ENCODE peak calls at places on chromosome 11, in eight cellular contexts. O is thoracic aorta, X is cardiac muscle cell, L is MM.1S, B is keratinocyte, E is GM23338, Z is PC-9, K is sigmoid colon. A is an unnamed sample. For H3K27me3, the result is how much of the 10 kb centered on the place peaks cover.

GRCh38 chr11:12201016-12201985 is 90.9 kb downstream of the MICAL2 start:
- DNase-seq in O (peak), E (no peak), K (no peak), Z (no peak), L (no peak), X (peak), B (no peak), A (no peak)

GRCh38 chr11:112795142-112795815 is 165.9 kb upstream of the NCAM1 start:
- DNase-seq in B (no peak), X (peak), O (no peak), E (peak), Z (no peak), K (no peak), L (peak), A (peak)

GRCh38 chr11:116725434-116726221 is 47.2 kb downstream of the BUD13 start:
- DNase-seq in X (peak), K (no peak), O (no peak), E (peak), Z (no peak), B (no peak), L (no peak), A (no peak)

GRCh38 chr11:7688238-7688826 is 15.0 kb upstream of the CYB5R2 start:
- DNase-seq in Z (no peak), L (peak), B (no peak), X (peak), O (no peak), E (peak), K (no peak), A (no peak)

GRCh38 chr11:9567401-9567800 is 6.1 kb upstream of the WEE1 start:
- DNase-seq in O (no peak), Z (no peak), K (no peak), L (no peak), E (no peak), B (no peak), X (no peak), A (no peak)

GRCh38 chr11:58905716-58906547 is 33.4 kb upstream of the GLYATL1 start:
- DNase-seq in L (no peak), K (no peak), B (no peak), Z (no peak), E (peak), O (no peak), X (peak), A (peak)

GRCh38 chr11:78158987-78159662 is 19.7 kb upstream of the ALG8 start:
- DNase-seq in Z (no peak), L (no peak), O (no peak), B (no peak), X (no peak), E (no peak), K (peak), A (no peak)

GRCh38 chr11:105357764-105358163 is 218.2 kb upstream of the CARD18 start:
- DNase-seq in X (peak), L (no peak), Z (no peak), K (no peak), E (no peak), B (no peak), O (no peak), A (no peak)

GRCh38 chr11:80435345-80435744 is 994.5 kb upstream of the TENM4 start:
- DNase-seq in Z (no peak), K (no peak), L (no peak), O (no peak), E (no peak), B (no peak), X (no peak), A (no peak)

GRCh38 chr11:62004473-62004872 is 37.0 kb upstream of the FTH1 start:
- DNase-seq in X (peak), L (no peak), K (no peak), O (peak), B (no peak), Z (no peak), E (no peak), A (no peak)

GRCh38 chr11:2077061-2077802 is 62.0 kb downstream of the IGF2 start:
- DNase-seq in K (no peak), X (peak), L (no peak), E (no peak), O (no peak), Z (peak), B (peak), A (no peak)

GRCh38 chr11:67628710-67629385 is 889 bp downstream of the NUDT8 start:
- DNase-seq in B (no peak), O (no peak), K (peak), E (no peak), L (peak), X (no peak), Z (no peak), A (no peak)

GRCh38 chr11:10302744-10303557 is 1.9 kb upstream of the ADM start:
- DNase-seq in L (peak), X (peak), E (peak), Z (peak), O (peak), K (peak), B (no peak), A (peak)

GRCh38 chr11:63961608-63962412 is 12.6 kb upstream of the COX8A start:
- DNase-seq in K (peak), X (peak), Z (no peak), O (no peak), E (peak), L (no peak), B (peak), A (no peak)

GRCh38 chr11:81002374-81002773 is 1561.5 kb upstream of the TENM4 start:
- DNase-seq in Z (peak), L (no peak), E (no peak), X (no peak), O (no peak), B (no peak), K (no peak), A (no peak)

GRCh38 chr11:29051935-29052334 is 943.7 kb downstream of the METTL15 start:
- DNase-seq in B (no peak), E (no peak), X (no peak), K (no peak), L (no peak), Z (no peak), O (no peak), A (no peak)

GRCh38 chr11:62370743-62371440 is 33.6 kb downstream of the ASRGL1 start:
- DNase-seq in K (no peak), X (peak), L (no peak), Z (no peak), O (no peak), E (peak), B (no peak), A (no peak)

GRCh38 chr11:22115470-22116037 is 77.3 kb upstream of the ANO5 start:
- DNase-seq in X (no peak), B (no peak), O (no peak), K (no peak), L (no peak), E (no peak), Z (no peak), A (no peak)

GRCh38 chr11:109209572-109209971 is 212.4 kb upstream of the C11orf87 start:
- DNase-seq in Z (no peak), L (peak), K (no peak), X (no peak), B (no peak), O (no peak), E (no peak), A (no peak)

GRCh38 chr11:114163830-114164401 is 104.4 kb downstream of the ZBTB16 start:
- DNase-seq in E (no peak), Z (no peak), K (peak), X (peak), L (no peak), O (no peak), B (peak), A (no peak)

GRCh38 chr11:127640822-127641485 is 640.4 kb upstream of the KIRREL3 start:
- DNase-seq in K (no peak), X (no peak), Z (no peak), O (no peak), L (peak), B (no peak), E (no peak), A (no peak)

GRCh38 chr11:117421471-117421870 is 93.8 kb downstream of the CEP164 start:
- DNase-seq in L (no peak), Z (no peak), B (no peak), X (no peak), K (peak), O (no peak), E (no peak), A (no peak)

GRCh38 chr11:19966435-19966834 is 193.8 kb downstream of the DBX1 start:
- DNase-seq in Z (no peak), X (no peak), K (no peak), B (no peak), L (no peak), O (no peak), E (no peak), A (no peak)

GRCh38 chr11:65377036-65377435 is 5.4 kb downstream of the SLC25A45 start:
- DNase-seq in K (no peak), B (no peak), O (no peak), E (no peak), X (no peak), L (no peak), Z (no peak), A (no peak)

GRCh38 chr11:19917069-19917468 is 204.4 kb downstream of the NAV2 start:
- DNase-seq in L (no peak), K (no peak), E (no peak), B (no peak), X (no peak), Z (peak), O (no peak), A (no peak)

GRCh38 chr11:15158351-15159015 is 43.8 kb downstream of the INSC start:
- DNase-seq in X (peak), E (no peak), L (no peak), B (no peak), O (no peak), K (no peak), Z (peak), A (no peak)

GRCh38 chr11:64592656-64593055 is 1.6 kb downstream of the SLC22A12 start:
- DNase-seq in B (no peak), Z (no peak), X (no peak), L (no peak), E (no peak), K (no peak), O (no peak), A (no peak)

GRCh38 chr11:61555051-61555969 is 25.6 kb downstream of the SYT7 start:
- DNase-seq in X (no peak), L (no peak), O (no peak), Z (no peak), E (peak), B (no peak), K (no peak), A (peak)

GRCh38 chr11:38867338-38867737 is 2269.3 kb upstream of the RAG2 start:
- DNase-seq in B (no peak), O (no peak), L (no peak), E (no peak), Z (no peak), K (no peak), X (no peak), A (no peak)

GRCh38 chr11:64809781-64810241 is 540 bp downstream of the MEN1 start:
- DNase-seq in E (peak), O (no peak), B (peak), K (no peak), Z (peak), X (peak), L (peak), A (peak)

GRCh38 chr11:31045335-31045734 is 324.2 kb downstream of the DCDC1 start:
- DNase-seq in L (no peak), B (no peak), Z (no peak), X (peak), K (no peak), O (no peak), E (peak), A (no peak)

GRCh38 chr11:2541321-2541680 is 96.5 kb downstream of the KCNQ1 start:
- DNase-seq in B (no peak), L (no peak), K (peak), X (no peak), E (no peak), O (no peak), Z (no peak), A (no peak)

GRCh38 chr11:33633251-33634003 is 67.2 kb downstream of the C11orf91 start:
- DNase-seq in E (peak), Z (peak), L (no peak), K (no peak), X (peak), B (peak), O (no peak), A (no peak)

GRCh38 chr11:121494355-121495099 is 41.8 kb upstream of the SORL1-AS1 start:
- DNase-seq in K (no peak), L (peak), Z (no peak), B (no peak), E (peak), X (no peak), O (no peak), A (no peak)

GRCh38 chr11:67071420-67072284 is 15.0 kb downstream of the RHOD start:
- DNase-seq in K (peak), E (peak), B (no peak), L (peak), O (no peak), Z (no peak), X (peak), A (peak)

GRCh38 chr11:77559686-77560425 is 29.9 kb upstream of the AQP11 start:
- DNase-seq in K (no peak), E (no peak), O (no peak), Z (peak), L (no peak), B (peak), X (peak), A (no peak)

GRCh38 chr11:2296913-2297622 is 4.7 kb downstream of the C11orf21 start:
- DNase-seq in L (no peak), K (peak), E (no peak), B (no peak), X (no peak), Z (no peak), O (no peak), A (no peak)

GRCh38 chr11:88174627-88175003 is 628 bp downstream of the RAB38 start:
- DNase-seq in B (no peak), O (peak), Z (peak), K (peak), L (no peak), E (peak), X (peak), A (peak)

GRCh38 chr11:77276271-77276670 is 25.2 kb downstream of the GDPD4 start:
- DNase-seq in O (no peak), B (no peak), X (peak), L (no peak), K (no peak), Z (no peak), E (no peak), A (no peak)

DNA sequence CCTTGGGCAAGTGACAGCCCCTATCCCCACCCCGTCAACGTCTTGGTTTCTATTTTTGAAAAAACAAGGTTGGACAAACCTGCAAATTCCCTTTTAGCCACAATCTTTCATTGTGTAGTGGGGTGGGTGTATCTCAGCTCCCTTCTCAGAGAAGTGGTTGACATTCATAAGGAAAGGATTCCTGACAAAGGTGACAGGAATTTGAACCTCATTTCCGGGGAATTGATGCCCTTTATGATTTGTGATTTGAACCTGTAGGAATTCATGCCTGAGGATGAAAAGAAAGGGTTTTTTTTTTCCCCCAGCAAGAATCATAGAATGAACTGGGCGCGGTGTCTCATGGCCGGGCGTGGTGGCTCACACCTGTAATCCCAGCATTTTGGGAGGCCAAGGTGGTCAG is 14.5 kb downstream of the YPEL4 start:
- DNase-seq in B (no peak), K (no peak), L (no peak), Z (peak), E (no peak), X (no peak), O (no peak), A (no peak)
- H3K27me3 ChIP-seq in B (under half), K (under half), L (under half), Z (under half), E (under half), X (under half), O (under half), A (half or more)

DNA sequence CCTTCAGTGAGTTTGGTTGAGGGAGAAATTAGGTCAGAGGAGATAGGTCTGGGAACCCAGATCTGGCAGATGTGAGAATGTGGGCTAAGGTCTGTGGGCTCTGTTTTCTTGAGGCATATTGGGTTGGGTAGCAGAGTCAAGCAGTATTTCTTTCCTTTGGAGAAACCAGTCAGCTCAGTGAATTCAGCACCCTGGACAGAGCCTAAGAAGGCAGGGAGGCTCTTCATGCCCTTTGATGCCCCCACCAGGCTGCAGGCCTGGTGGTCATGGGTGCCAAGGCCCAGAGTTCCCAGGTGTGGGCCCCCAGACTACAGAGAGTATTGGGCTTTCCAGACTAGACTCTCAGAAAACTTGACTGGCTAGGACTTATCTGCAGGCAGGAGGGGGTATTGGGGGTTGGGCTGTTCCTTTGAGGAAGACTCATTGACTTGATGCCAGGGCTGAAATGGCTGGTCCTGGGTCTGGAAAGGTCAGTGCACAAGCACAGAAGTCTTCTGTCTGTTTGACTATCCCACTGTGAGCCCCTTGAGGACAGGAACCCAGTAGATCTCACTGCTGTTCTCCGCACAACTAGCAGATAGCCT is 45.3 kb upstream of the NECTIN1 start:
- DNase-seq in O (no peak), K (no peak), X (peak), B (no peak), E (peak), Z (no peak), L (peak), A (no peak)
- TF ChIP-seq CTCF in O (no peak), K (no peak), X (no peak), B (no peak), E (no peak), Z (no peak), L (no peak), A (no peak)

DNA sequence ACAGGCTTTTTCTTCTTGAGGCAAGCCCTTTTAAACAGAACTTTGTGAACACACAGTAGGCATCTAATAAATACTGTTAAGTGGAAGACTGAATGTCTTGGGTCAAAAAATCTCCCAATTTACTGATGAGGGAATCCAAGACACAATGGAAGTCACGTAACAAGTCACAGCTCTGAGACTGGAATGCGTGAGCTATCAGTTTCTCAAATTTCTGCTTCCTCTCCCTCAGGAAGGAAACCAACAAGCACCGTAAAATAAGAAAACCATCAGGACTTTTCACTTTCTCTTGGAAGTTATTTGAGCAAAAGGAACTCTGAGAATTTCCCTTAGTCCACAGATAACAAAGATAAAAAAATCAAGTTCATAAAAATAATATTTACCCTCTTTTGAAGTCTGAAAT is 50.1 kb upstream of the CCDC89 start:
- DNase-seq in L (no peak), X (peak), K (no peak), Z (peak), E (no peak), B (no peak), O (no peak), A (no peak)
- H3K27me3 ChIP-seq in L (under half), X (under half), K (under half), Z (under half), E (under half), B (under half), O (under half), A (under half)

GRCh38 chr11:123304828-123305530 is 109.9 kb upstream of the CLMP start:
- DNase-seq in Z (no peak), X (no peak), L (no peak), K (no peak), E (peak), B (no peak), O (no peak), A (no peak)
- TF ChIP-seq CTCF in Z (no peak), X (no peak), L (no peak), K (no peak), E (peak), B (no peak), O (no peak), A (no peak)

GRCh38 chr11:44751066-44751465 is 24.3 kb downstream of the TSPAN18 start:
- DNase-seq in Z (no peak), X (no peak), O (no peak), E (no peak), L (no peak), B (no peak), K (no peak), A (no peak)
- H3K27me3 ChIP-seq in Z (half or more), X (under half), O (under half), E (half or more), L (under half), B (under half), K (under half), A (under half)

DNA sequence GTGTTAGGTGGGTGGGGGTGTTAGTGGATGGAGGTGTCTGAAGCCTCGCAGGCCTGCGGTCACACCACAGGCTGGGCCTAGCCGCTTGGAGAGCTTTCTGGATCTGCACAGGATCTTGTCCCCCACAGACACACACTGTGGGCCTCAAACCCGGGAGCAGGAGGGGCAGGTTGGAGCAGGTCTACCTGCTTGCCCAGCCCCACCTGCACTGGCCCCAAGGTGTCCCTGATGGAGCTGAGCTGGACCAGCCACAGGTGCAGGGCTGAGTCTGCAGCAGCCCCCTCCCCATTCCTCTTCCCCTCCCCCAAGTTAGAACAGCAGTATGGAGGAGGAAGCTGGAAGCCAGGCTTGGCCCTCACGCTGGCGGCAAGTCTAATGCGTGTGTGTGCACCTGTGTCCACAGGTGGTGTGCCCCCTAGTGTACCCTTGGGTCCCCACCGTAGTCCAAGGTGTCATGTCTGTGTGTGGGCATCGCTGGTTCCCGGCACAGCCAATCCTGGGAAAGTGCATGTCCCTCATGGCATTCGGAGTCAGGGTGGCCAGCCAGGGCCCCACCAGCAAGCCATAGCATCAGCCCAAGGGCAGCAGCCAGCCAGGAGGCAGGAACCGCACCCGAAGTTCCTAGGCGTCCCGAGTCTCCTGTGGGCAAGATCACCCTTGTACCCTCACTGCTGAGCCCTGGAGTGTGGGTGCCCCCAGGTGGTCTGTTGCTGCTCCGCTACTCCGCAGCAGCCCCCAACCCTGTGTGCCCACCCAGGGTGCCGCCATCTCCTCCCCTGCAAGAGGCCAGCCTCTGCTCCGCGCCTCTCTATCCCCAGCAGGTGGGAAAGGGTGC is 2.0 kb upstream of the GATD1 start:
- DNase-seq in L (no peak), O (no peak), E (no peak), B (no peak), Z (no peak), K (no peak), X (no peak), A (no peak)
- TF ChIP-seq CTCF in L (no peak), O (no peak), E (no peak), B (no peak), Z (no peak), K (no peak), X (no peak), A (peak)

GRCh38 chr11:120031156-120031555 is 106.8 kb downstream of the TRIM29 start:
- DNase-seq in O (no peak), Z (no peak), B (no peak), X (no peak), K (no peak), E (no peak), L (no peak), A (no peak)
- H3K27me3 ChIP-seq in O (under half), Z (half or more), B (under half), X (under half), K (under half), E (under half), L (under half), A (under half)

GRCh38 chr11:118790357-118791014 is 478 bp downstream of the DDX6 start:
- DNase-seq in K (peak), B (no peak), L (peak), O (no peak), X (peak), Z (peak), E (peak), A (peak)
- TF ChIP-seq CTCF in K (peak), B (peak), L (peak), O (peak), X (peak), Z (peak), E (peak), A (peak)

A was measured in WERI-Rb-1.